ENCODE peak calls at places on chromosomes 16 and 17, in eight cellular contexts. One of them, this sample, is unnamed.

GRCh38 chr16:50313596-50314483 is 47.5 kb downstream of the ADCY7 start:
- DNase-seq in iris pigment epithelial cell: peak; percentile 69
- DNase-seq in cardiac septum: peak; percentile 88
- DNase-seq in stimulated activated CD8-positive, alpha-beta memory T cell treated with anti-CD3 and anti-CD28 coated beads, Interleukin-2, amount 100 ng/mL, for 48 hours: no peak
- DNase-seq in anterior cingulate cortex: peak; percentile 45
- DNase-seq in cerebellar nuclear complex: no peak
- DNase-seq in WTC11: no peak
- DNase-seq in amniotic epithelial cell: no peak
- DNase-seq in this sample: no peak

GRCh38 chr17:64150237-64151015 is 20.5 kb upstream of the ERN1 start:
- DNase-seq in cardiac septum: no peak
- DNase-seq in stimulated activated CD8-positive, alpha-beta memory T cell treated with anti-CD3 and anti-CD28 coated beads, Interleukin-2, amount 100 ng/mL, for 48 hours: no peak
- DNase-seq in WTC11: no peak
- DNase-seq in cerebellar nuclear complex: no peak
- DNase-seq in anterior cingulate cortex: no peak
- DNase-seq in iris pigment epithelial cell: peak; percentile 43
- DNase-seq in amniotic epithelial cell: peak; percentile 68
- DNase-seq in this sample: no peak

GRCh38 chr17:19720631-19721426 is 4.4 kb upstream of the SLC47A2 start:
- DNase-seq in stimulated activated CD8-positive, alpha-beta memory T cell treated with anti-CD3 and anti-CD28 coated beads, Interleukin-2, amount 100 ng/mL, for 48 hours: no peak
- DNase-seq in anterior cingulate cortex: no peak
- DNase-seq in cerebellar nuclear complex: no peak
- DNase-seq in WTC11: no peak
- DNase-seq in iris pigment epithelial cell: no peak
- DNase-seq in amniotic epithelial cell: no peak
- DNase-seq in cardiac septum: no peak
- DNase-seq in this sample: no peak

GRCh38 chr16:12500771-12501170 is 302.9 kb downstream of the CPPED1 start:
- DNase-seq in amniotic epithelial cell: no peak
- DNase-seq in WTC11: no peak
- DNase-seq in cerebellar nuclear complex: no peak
- DNase-seq in cardiac septum: peak; percentile 77
- DNase-seq in iris pigment epithelial cell: no peak
- DNase-seq in stimulated activated CD8-positive, alpha-beta memory T cell treated with anti-CD3 and anti-CD28 coated beads, Interleukin-2, amount 100 ng/mL, for 48 hours: peak; percentile 3
- DNase-seq in anterior cingulate cortex: no peak
- DNase-seq in this sample: no peak

GRCh38 chr16:10880609-10881452 is 3.8 kb downstream of the CIITA start:
- DNase-seq in cerebellar nuclear complex: no peak
- DNase-seq in anterior cingulate cortex: no peak
- DNase-seq in iris pigment epithelial cell: no peak
- DNase-seq in WTC11: no peak
- DNase-seq in stimulated activated CD8-positive, alpha-beta memory T cell treated with anti-CD3 and anti-CD28 coated beads, Interleukin-2, amount 100 ng/mL, for 48 hours: no peak
- DNase-seq in cardiac septum: no peak
- DNase-seq in amniotic epithelial cell: no peak
- DNase-seq in this sample: no peak

GRCh38 chr17:50196826-50197225 is 4.6 kb downstream of the COL1A1 start:
- DNase-seq in WTC11: no peak
- DNase-seq in stimulated activated CD8-positive, alpha-beta memory T cell treated with anti-CD3 and anti-CD28 coated beads, Interleukin-2, amount 100 ng/mL, for 48 hours: no peak
- DNase-seq in anterior cingulate cortex: no peak
- DNase-seq in cardiac septum: no peak
- DNase-seq in iris pigment epithelial cell: peak; percentile 68
- DNase-seq in amniotic epithelial cell: no peak
- DNase-seq in cerebellar nuclear complex: no peak
- DNase-seq in this sample: peak; percentile 77

GRCh38 chr16:48607056-48607825 is 2.7 kb downstream of the N4BP1 start:
- DNase-seq in cardiac septum: no peak
- DNase-seq in cerebellar nuclear complex: no peak
- DNase-seq in amniotic epithelial cell: peak; percentile 91
- DNase-seq in anterior cingulate cortex: no peak
- DNase-seq in iris pigment epithelial cell: peak; percentile 84
- DNase-seq in WTC11: no peak
- DNase-seq in stimulated activated CD8-positive, alpha-beta memory T cell treated with anti-CD3 and anti-CD28 coated beads, Interleukin-2, amount 100 ng/mL, for 48 hours: no peak
- DNase-seq in this sample: peak; percentile 24

GRCh38 chr16:84312783-84313382 is 18.2 kb downstream of the WFDC1 start:
- DNase-seq in cerebellar nuclear complex: no peak
- DNase-seq in amniotic epithelial cell: no peak
- DNase-seq in WTC11: peak; percentile 81
- DNase-seq in iris pigment epithelial cell: no peak
- DNase-seq in anterior cingulate cortex: no peak
- DNase-seq in stimulated activated CD8-positive, alpha-beta memory T cell treated with anti-CD3 and anti-CD28 coated beads, Interleukin-2, amount 100 ng/mL, for 48 hours: no peak
- DNase-seq in cardiac septum: no peak
- DNase-seq in this sample: no peak

GRCh38 chr16:87240211-87241134 is 76.7 kb downstream of the C16orf95 start:
- DNase-seq in WTC11: no peak
- DNase-seq in stimulated activated CD8-positive, alpha-beta memory T cell treated with anti-CD3 and anti-CD28 coated beads, Interleukin-2, amount 100 ng/mL, for 48 hours: no peak
- DNase-seq in cardiac septum: no peak
- DNase-seq in iris pigment epithelial cell: peak; percentile 39
- DNase-seq in anterior cingulate cortex: no peak
- DNase-seq in amniotic epithelial cell: peak; percentile 33
- DNase-seq in cerebellar nuclear complex: no peak
- DNase-seq in this sample: peak; percentile 44

GRCh38 chr16:25265968-25266367 is 8.3 kb upstream of the ZKSCAN2 start:
- DNase-seq in cerebellar nuclear complex: no peak
- DNase-seq in amniotic epithelial cell: no peak
- DNase-seq in WTC11: no peak
- DNase-seq in stimulated activated CD8-positive, alpha-beta memory T cell treated with anti-CD3 and anti-CD28 coated beads, Interleukin-2, amount 100 ng/mL, for 48 hours: no peak
- DNase-seq in anterior cingulate cortex: no peak
- DNase-seq in cardiac septum: no peak
- DNase-seq in iris pigment epithelial cell: no peak
- DNase-seq in this sample: no peak

GRCh38 chr17:82218349-82219075 is 5.9 kb upstream of the CCDC57 start:
- DNase-seq in iris pigment epithelial cell: no peak
- DNase-seq in anterior cingulate cortex: no peak
- DNase-seq in WTC11: no peak
- DNase-seq in cardiac septum: no peak
- DNase-seq in amniotic epithelial cell: no peak
- DNase-seq in stimulated activated CD8-positive, alpha-beta memory T cell treated with anti-CD3 and anti-CD28 coated beads, Interleukin-2, amount 100 ng/mL, for 48 hours: no peak
- DNase-seq in cerebellar nuclear complex: no peak
- DNase-seq in this sample: no peak

GRCh38 chr16:85123891-85124635 is 11.8 kb upstream of the CIBAR2 start:
- DNase-seq in iris pigment epithelial cell: peak; percentile 85
- DNase-seq in WTC11: peak; percentile 29
- DNase-seq in anterior cingulate cortex: peak; percentile 35
- DNase-seq in amniotic epithelial cell: no peak
- DNase-seq in cerebellar nuclear complex: no peak
- DNase-seq in cardiac septum: peak; percentile 78
- DNase-seq in stimulated activated CD8-positive, alpha-beta memory T cell treated with anti-CD3 and anti-CD28 coated beads, Interleukin-2, amount 100 ng/mL, for 48 hours: no peak
- DNase-seq in this sample: peak; percentile 83

GRCh38 chr17:37506678-37507077 is 17.0 kb downstream of the DUSP14 start:
- DNase-seq in cerebellar nuclear complex: no peak
- DNase-seq in iris pigment epithelial cell: peak; percentile 49
- DNase-seq in stimulated activated CD8-positive, alpha-beta memory T cell treated with anti-CD3 and anti-CD28 coated beads, Interleukin-2, amount 100 ng/mL, for 48 hours: no peak
- DNase-seq in amniotic epithelial cell: peak; percentile 26
- DNase-seq in anterior cingulate cortex: peak; percentile 57
- DNase-seq in WTC11: peak; percentile 79
- DNase-seq in cardiac septum: no peak
- DNase-seq in this sample: peak; percentile 58

GRCh38 chr16:71895679-71896385 is 501 bp downstream of the IST1 start:
- DNase-seq in iris pigment epithelial cell: peak; percentile 60
- DNase-seq in cerebellar nuclear complex: no peak
- DNase-seq in anterior cingulate cortex: no peak
- DNase-seq in stimulated activated CD8-positive, alpha-beta memory T cell treated with anti-CD3 and anti-CD28 coated beads, Interleukin-2, amount 100 ng/mL, for 48 hours: no peak
- DNase-seq in WTC11: peak; percentile 38
- DNase-seq in cardiac septum: peak; percentile 76
- DNase-seq in amniotic epithelial cell: peak; percentile 61
- DNase-seq in this sample: peak; percentile 43

GRCh38 chr17:6489016-6489550 is 44.8 kb downstream of the PIMREG start:
- DNase-seq in cardiac septum: no peak
- DNase-seq in iris pigment epithelial cell: no peak
- DNase-seq in stimulated activated CD8-positive, alpha-beta memory T cell treated with anti-CD3 and anti-CD28 coated beads, Interleukin-2, amount 100 ng/mL, for 48 hours: no peak
- DNase-seq in cerebellar nuclear complex: no peak
- DNase-seq in WTC11: no peak
- DNase-seq in amniotic epithelial cell: no peak
- DNase-seq in anterior cingulate cortex: no peak
- DNase-seq in this sample: no peak

GRCh38 chr17:76370261-76370993 is 14.0 kb upstream of the SPHK1 start:
- DNase-seq in amniotic epithelial cell: peak; percentile 76
- DNase-seq in stimulated activated CD8-positive, alpha-beta memory T cell treated with anti-CD3 and anti-CD28 coated beads, Interleukin-2, amount 100 ng/mL, for 48 hours: no peak
- DNase-seq in cardiac septum: peak; percentile 92
- DNase-seq in anterior cingulate cortex: no peak
- DNase-seq in WTC11: no peak
- DNase-seq in cerebellar nuclear complex: no peak
- DNase-seq in iris pigment epithelial cell: peak; percentile 90
- DNase-seq in this sample: peak; percentile 88

This sample was measured in mesenchymal stem cell.